ENCODE peak calls at places on chromosomes 16 and 17, in four cellular contexts. T is A549; Y is AG10803; B is CD4-positive, alpha-beta T cell. C is an unnamed sample.

GRCh38 chr17:77649717-77650211 is 308.7 kb upstream of the TNRC6C start:
- DNase-seq in T (peak; percentile 39), Y (peak; percentile 40), B (no peak), C (peak; percentile 2)

GRCh38 chr17:57636274-57636673 is 108.8 kb downstream of the CCDC182 start:
- DNase-seq in T (no peak), Y (no peak), B (no peak), C (no peak)

GRCh38 chr16:23564964-23565363 is 7.4 kb downstream of the UBFD1 start:
- DNase-seq in T (no peak), Y (no peak), B (no peak), C (no peak)

GRCh38 chr17:30323895-30324319 is 9.9 kb downstream of the TMIGD1 start:
- DNase-seq in T (no peak), Y (peak; percentile 50), B (peak; percentile 24), C (peak; percentile 69)

GRCh38 chr17:35214631-35215273 is 20.6 kb upstream of the SLC35G3 start:
- DNase-seq in T (no peak), Y (no peak), B (peak; percentile 21), C (no peak)

GRCh38 chr16:53430363-53430762 is 3.9 kb upstream of the RBL2 start:
- DNase-seq in T (no peak), Y (no peak), B (no peak), C (no peak)

GRCh38 chr17:57889892-57890856 is 40.3 kb upstream of the MRPS23 start:
- DNase-seq in T (peak; percentile 83), Y (peak; percentile 94), B (no peak), C (peak; percentile 91)

GRCh38 chr17:66468241-66469087 is 166.1 kb downstream of the PRKCA start:
- DNase-seq in T (no peak), Y (peak; percentile 62), B (no peak), C (peak; percentile 33)

GRCh38 chr17:43454888-43455287 is 28.9 kb upstream of the DHX8 start:
- DNase-seq in T (no peak), Y (no peak), B (no peak), C (no peak)

GRCh38 chr16:81179219-81179618 is 59.3 kb upstream of the BCO1 start:
- DNase-seq in T (no peak), Y (no peak), B (no peak), C (no peak)

GRCh38 chr16:14056970-14057369 is 14.1 kb upstream of the MRTFB start:
- DNase-seq in T (no peak), Y (peak; percentile 13), B (no peak), C (peak; percentile 13)

GRCh38 chr17:57486978-57487377 is 230.7 kb downstream of the MSI2 start:
- DNase-seq in T (no peak), Y (no peak), B (no peak), C (no peak)

GRCh38 chr16:48479955-48480354 is 94.7 kb upstream of the SIAH1 start:
- DNase-seq in T (no peak), Y (peak; percentile 43), B (no peak), C (peak; percentile 28)

GRCh38 chr17:38579934-38580333 is 25.8 kb downstream of the SRCIN1 start:
- DNase-seq in T (peak; percentile 80), Y (no peak), B (no peak), C (peak; percentile 9)

GRCh38 chr17:35046740-35047283 is 16.7 kb downstream of the RFFL start:
- DNase-seq in T (no peak), Y (peak; percentile 49), B (peak; percentile 47), C (peak; percentile 61)

GRCh38 chr17:33725675-33726271 is 432.7 kb upstream of the ASIC2 start:
- DNase-seq in T (peak; percentile 49), Y (peak; percentile 13), B (no peak), C (peak; percentile 14)

GRCh38 chr17:76395980-76396379 is 11.6 kb downstream of the SPHK1 start:
- DNase-seq in T (no peak), Y (no peak), B (no peak), C (no peak)

GRCh38 chr17:27568216-27568615 is 62.8 kb upstream of the LGALS9 start:
- DNase-seq in T (no peak), Y (no peak), B (no peak), C (no peak)

GRCh38 chr17:36221187-36221586 is 10.3 kb downstream of the CCL4L2 start:
- DNase-seq in T (no peak), Y (no peak), B (no peak), C (no peak)

GRCh38 chr17:62805234-62805633 is 2.9 kb downstream of the MARCHF10 start:
- DNase-seq in T (no peak), Y (peak; percentile 43), B (no peak), C (no peak)

GRCh38 chr17:79323556-79323955 is 248.9 kb downstream of the ENGASE start:
- DNase-seq in T (no peak), Y (no peak), B (no peak), C (no peak)

GRCh38 chr16:11016993-11017392 is 72.6 kb downstream of the CLEC16A start:
- DNase-seq in T (peak; percentile 62), Y (peak; percentile 49), B (no peak), C (peak; percentile 84)

GRCh38 chr16:70725024-70725911 is 39.4 kb upstream of the MTSS2 start:
- DNase-seq in T (no peak), Y (no peak), B (no peak), C (no peak)

GRCh38 chr17:57259817-57260216 is 3.5 kb downstream of the MSI2 start:
- DNase-seq in T (no peak), Y (no peak), B (no peak), C (no peak)

GRCh38 chr17:15918661-15919259 is 26.2 kb upstream of the ADORA2B start:
- DNase-seq in T (no peak), Y (peak; percentile 13), B (no peak), C (no peak)

GRCh38 chr17:15919466-15919865 is 25.5 kb upstream of the ADORA2B start:
- DNase-seq in T (no peak), Y (no peak), B (no peak), C (no peak)

GRCh38 chr17:15917439-15918027 is 27.4 kb upstream of the ADORA2B start:
- DNase-seq in T (no peak), Y (no peak), B (no peak), C (no peak)

GRCh38 chr17:15917021-15917438 is 27.9 kb upstream of the ADORA2B start:
- DNase-seq in T (no peak), Y (no peak), B (no peak), C (no peak)

GRCh38 chr17:15918261-15918660 is 26.7 kb upstream of the ADORA2B start:
- DNase-seq in T (no peak), Y (no peak), B (no peak), C (no peak)
- TF ChIP-seq CTCF in T (no peak), Y (no peak), B (no peak), C (no peak)

GRCh38 chr17:48058393-48059124 is 10.4 kb downstream of the NFE2L1 start:
- DNase-seq in T (no peak), Y (no peak), B (no peak), C (no peak)
- TF ChIP-seq CTCF in T (no peak), Y (no peak), B (no peak), C (no peak)

GRCh38 chr17:5683241-5683640 is 98.9 kb upstream of the NLRP1 start:
- DNase-seq in T (no peak), Y (no peak), B (no peak), C (no peak)
- TF ChIP-seq CTCF in T (no peak), Y (no peak), B (no peak), C (no peak)

GRCh38 chr16:2899564-2900072 is 12.1 kb upstream of the FLYWCH1 start:
- DNase-seq in T (no peak), Y (no peak), B (no peak), C (no peak)

GRCh38 chr16:2898831-2899563 is 12.7 kb upstream of the FLYWCH1 start:
- DNase-seq in T (no peak), Y (no peak), B (no peak), C (no peak)

GRCh38 chr16:2895813-2896212 is 12.8 kb downstream of the FLYWCH2 start:
- DNase-seq in T (no peak), Y (no peak), B (no peak), C (no peak)

GRCh38 chr16:2896480-2897010 is 13.5 kb downstream of the FLYWCH2 start:
- DNase-seq in T (no peak), Y (no peak), B (no peak), C (no peak)

DNA sequence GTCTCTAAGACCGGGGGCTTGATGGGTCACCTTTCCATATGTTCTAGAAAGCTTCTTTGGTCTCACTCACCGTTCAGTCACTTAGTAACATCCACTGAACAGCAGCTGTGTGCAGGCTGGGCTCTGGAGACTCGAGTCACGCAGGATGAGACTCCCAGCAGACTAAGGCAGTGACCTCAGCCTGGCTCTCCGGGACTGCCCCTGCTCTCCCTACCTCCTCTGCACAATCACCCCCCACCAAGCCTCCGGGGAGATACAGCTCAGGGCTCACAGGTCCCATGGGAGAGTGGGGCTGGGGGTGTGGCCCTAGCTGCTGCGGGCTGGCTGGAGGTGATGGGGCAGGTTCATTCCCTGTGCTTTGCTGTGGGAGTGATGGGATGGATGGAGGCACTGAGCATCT is 14.1 kb downstream of the FLYWCH2 start:
- DNase-seq in T (no peak), Y (no peak), B (no peak), C (no peak)
- TF ChIP-seq CTCF in T (no peak), Y (no peak), B (no peak), C (no peak)

GRCh38 chr16:50065241-50065623 is 538 bp upstream of the HEATR3 start:
- DNase-seq in T (no peak), Y (no peak), B (no peak), C (no peak)

GRCh38 chr16:50067290-50067853 is 1.6 kb downstream of the HEATR3 start:
- DNase-seq in T (peak; percentile 12), Y (peak; percentile 69), B (no peak), C (peak; percentile 70)

GRCh38 chr16:50065624-50066481 is at the start of gene HEATR3:
- DNase-seq in T (peak; percentile 93), Y (peak; percentile 91), B (peak; percentile 92), C (peak; percentile 92)

GRCh38 chr16:50068550-50068949 is 2.8 kb downstream of the HEATR3 start:
- DNase-seq in T (no peak), Y (peak; percentile 44), B (no peak), C (peak; percentile 23)

GRCh38 chr16:50066482-50067289 is 916 bp downstream of the HEATR3 start:
- DNase-seq in T (no peak), Y (no peak), B (no peak), C (no peak)
- TF ChIP-seq CTCF in T (no peak), Y (no peak), B (no peak), C (no peak)

GRCh38 chr16:27175888-27176287 is 27.4 kb upstream of the KDM8 start:
- DNase-seq in T (no peak), Y (no peak), B (no peak), C (no peak)

GRCh38 chr16:27177031-27177774 is 26.1 kb upstream of the KDM8 start:
- DNase-seq in T (no peak), Y (peak; percentile 80), B (no peak), C (peak; percentile 89)

GRCh38 chr16:27179500-27180072 is 23.7 kb upstream of the KDM8 start:
- DNase-seq in T (peak; percentile 58), Y (peak; percentile 62), B (peak; percentile 83), C (peak; percentile 75)

GRCh38 chr16:27181020-27181419 is 22.3 kb upstream of the KDM8 start:
- DNase-seq in T (no peak), Y (no peak), B (no peak), C (no peak)
- TF ChIP-seq CTCF in T (no peak), Y (no peak), B (no peak), C (no peak)

C was measured in fibroblast of the aortic adventitia.